ENCODE peak calls at places on chromosomes 6 and 20, in four cellular contexts. One of them, this sample, is unnamed.

GRCh38 chr6:11525468-11526155 is 11.9 kb upstream of the TMEM170B start:
- DNase-seq in astrocyte of the spinal cord: no peak
- DNase-seq in suprapubic skin: no peak
- DNase-seq in cardiac fibroblast: peak; percentile 77
- DNase-seq in this sample: peak; percentile 88

GRCh38 chr6:145898376-145898775 is 65.8 kb downstream of the SHPRH start:
- DNase-seq in cardiac fibroblast: no peak
- DNase-seq in suprapubic skin: no peak
- DNase-seq in astrocyte of the spinal cord: no peak
- DNase-seq in this sample: no peak

GRCh38 chr6:44629636-44630035 is 242.1 kb downstream of the CDC5L start:
- DNase-seq in astrocyte of the spinal cord: no peak
- DNase-seq in suprapubic skin: no peak
- DNase-seq in cardiac fibroblast: no peak
- DNase-seq in this sample: no peak

GRCh38 chr6:62150048-62150663 is 135.9 kb downstream of the KHDRBS2 start:
- DNase-seq in suprapubic skin: no peak
- DNase-seq in astrocyte of the spinal cord: peak; percentile 2
- DNase-seq in cardiac fibroblast: peak; percentile 46
- DNase-seq in this sample: peak; percentile 1

GRCh38 chr6:67541591-67541990 is 1093.5 kb upstream of the ADGRB3 start:
- DNase-seq in astrocyte of the spinal cord: peak; percentile 59
- DNase-seq in suprapubic skin: no peak
- DNase-seq in cardiac fibroblast: no peak
- DNase-seq in this sample: peak; percentile 30

GRCh38 chr20:35049776-35050352 is 42.7 kb downstream of the TRPC4AP start:
- DNase-seq in cardiac fibroblast: no peak
- DNase-seq in suprapubic skin: no peak
- DNase-seq in astrocyte of the spinal cord: peak; percentile 27
- DNase-seq in this sample: no peak

GRCh38 chr6:93790976-93791375 is 371.6 kb upstream of the EPHA7 start:
- DNase-seq in cardiac fibroblast: no peak
- DNase-seq in astrocyte of the spinal cord: no peak
- DNase-seq in suprapubic skin: no peak
- DNase-seq in this sample: no peak

GRCh38 chr6:41779336-41779735 is 364 bp downstream of the FRS3 start:
- DNase-seq in astrocyte of the spinal cord: no peak
- DNase-seq in cardiac fibroblast: no peak
- DNase-seq in suprapubic skin: no peak
- DNase-seq in this sample: no peak

GRCh38 chr20:4406627-4407026 is 315.1 kb upstream of the PRND start:
- DNase-seq in cardiac fibroblast: peak; percentile 34
- DNase-seq in suprapubic skin: no peak
- DNase-seq in astrocyte of the spinal cord: peak; percentile 50
- DNase-seq in this sample: peak; percentile 84

GRCh38 chr20:57587989-57588377 is 27.1 kb downstream of the PCK1 start:
- DNase-seq in astrocyte of the spinal cord: no peak
- DNase-seq in cardiac fibroblast: no peak
- DNase-seq in suprapubic skin: no peak
- DNase-seq in this sample: no peak

GRCh38 chr6:107550241-107550840 is 60.4 kb downstream of the SOBP start:
- DNase-seq in cardiac fibroblast: no peak
- DNase-seq in suprapubic skin: no peak
- DNase-seq in astrocyte of the spinal cord: no peak
- DNase-seq in this sample: no peak

GRCh38 chr6:11098009-11098408 is 4.4 kb downstream of the SMIM13 start:
- DNase-seq in suprapubic skin: no peak
- DNase-seq in astrocyte of the spinal cord: no peak
- DNase-seq in cardiac fibroblast: no peak
- DNase-seq in this sample: no peak

GRCh38 chr6:151067684-151068596 is 171.8 kb upstream of the AKAP12 start:
- DNase-seq in astrocyte of the spinal cord: peak; percentile 98
- DNase-seq in suprapubic skin: no peak
- DNase-seq in cardiac fibroblast: peak; percentile 94
- DNase-seq in this sample: peak; percentile 99

GRCh38 chr6:160069050-160069454 is 52.6 kb upstream of the SLC22A1 start:
- DNase-seq in astrocyte of the spinal cord: no peak
- DNase-seq in cardiac fibroblast: no peak
- DNase-seq in suprapubic skin: no peak
- DNase-seq in this sample: no peak

GRCh38 chr6:41092421-41093140 is 19.8 kb downstream of the NFYA start:
- DNase-seq in astrocyte of the spinal cord: peak; percentile 20
- DNase-seq in cardiac fibroblast: peak; percentile 56
- DNase-seq in suprapubic skin: no peak
- DNase-seq in this sample: peak; percentile 16

GRCh38 chr20:51365670-51366069 is 176.8 kb downstream of the NFATC2 start:
- DNase-seq in astrocyte of the spinal cord: peak; percentile 94
- DNase-seq in cardiac fibroblast: peak; percentile 78
- DNase-seq in suprapubic skin: no peak
- DNase-seq in this sample: peak; percentile 86

GRCh38 chr6:43733471-43734293 is 36.3 kb upstream of the VEGFA start:
- DNase-seq in astrocyte of the spinal cord: no peak
- DNase-seq in cardiac fibroblast: no peak
- DNase-seq in suprapubic skin: peak; percentile 68
- DNase-seq in this sample: no peak

GRCh38 chr6:154154389-154154967 is 115.4 kb downstream of the OPRM1 start:
- DNase-seq in cardiac fibroblast: peak; percentile 85
- DNase-seq in suprapubic skin: no peak
- DNase-seq in astrocyte of the spinal cord: peak; percentile 81
- DNase-seq in this sample: peak; percentile 59

GRCh38 chr20:37669062-37669772 is 24.6 kb upstream of the CTNNBL1 start:
- DNase-seq in suprapubic skin: no peak
- DNase-seq in cardiac fibroblast: no peak
- DNase-seq in astrocyte of the spinal cord: no peak
- DNase-seq in this sample: no peak

GRCh38 chr6:19320066-19320465 is 517.1 kb upstream of the ID4 start:
- DNase-seq in cardiac fibroblast: no peak
- DNase-seq in suprapubic skin: no peak
- DNase-seq in astrocyte of the spinal cord: no peak
- DNase-seq in this sample: no peak

GRCh38 chr6:108452725-108453195 is 108.0 kb upstream of the FOXO3 start:
- DNase-seq in suprapubic skin: no peak
- DNase-seq in cardiac fibroblast: peak; percentile 70
- DNase-seq in astrocyte of the spinal cord: peak; percentile 95
- DNase-seq in this sample: peak; percentile 82

GRCh38 chr6:34584694-34585093 is 28.6 kb upstream of the SPDEF start:
- DNase-seq in cardiac fibroblast: no peak
- DNase-seq in astrocyte of the spinal cord: no peak
- DNase-seq in suprapubic skin: no peak
- DNase-seq in this sample: no peak

GRCh38 chr6:35228483-35228882 is 14.7 kb downstream of the SCUBE3 start:
- DNase-seq in cardiac fibroblast: no peak
- DNase-seq in suprapubic skin: no peak
- DNase-seq in astrocyte of the spinal cord: no peak
- DNase-seq in this sample: no peak

GRCh38 chr20:61026173-61026572 is 225.9 kb upstream of the CDH4 start:
- DNase-seq in suprapubic skin: no peak
- DNase-seq in cardiac fibroblast: no peak
- DNase-seq in astrocyte of the spinal cord: no peak
- DNase-seq in this sample: no peak

GRCh38 chr6:7505196-7505699 is 36.2 kb upstream of the DSP start:
- DNase-seq in cardiac fibroblast: peak; percentile 53
- DNase-seq in suprapubic skin: no peak
- DNase-seq in astrocyte of the spinal cord: peak; percentile 68
- DNase-seq in this sample: peak; percentile 92

GRCh38 chr6:38512211-38512610 is 127.5 kb downstream of the BTBD9 start:
- DNase-seq in astrocyte of the spinal cord: no peak
- DNase-seq in cardiac fibroblast: no peak
- DNase-seq in suprapubic skin: no peak
- DNase-seq in this sample: peak; percentile 12

GRCh38 chr6:13998356-13998755 is 73.6 kb downstream of the RNF182 start:
- DNase-seq in cardiac fibroblast: no peak
- DNase-seq in astrocyte of the spinal cord: no peak
- DNase-seq in suprapubic skin: no peak
- DNase-seq in this sample: no peak

GRCh38 chr6:63140682-63141318 is 70.5 kb upstream of the FKBP1C start:
- DNase-seq in suprapubic skin: no peak
- DNase-seq in cardiac fibroblast: no peak
- DNase-seq in astrocyte of the spinal cord: no peak
- DNase-seq in this sample: no peak

GRCh38 chr6:113433506-113433991 is 423.6 kb upstream of the MARCKS start:
- DNase-seq in cardiac fibroblast: peak; percentile 91
- DNase-seq in suprapubic skin: peak; percentile 85
- DNase-seq in astrocyte of the spinal cord: no peak
- DNase-seq in this sample: peak; percentile 92

GRCh38 chr6:33621396-33622388 is 570 bp downstream of the ITPR3 start:
- DNase-seq in suprapubic skin: no peak
- DNase-seq in cardiac fibroblast: peak; percentile 57
- DNase-seq in astrocyte of the spinal cord: no peak
- DNase-seq in this sample: no peak

GRCh38 chr6:17904491-17905120 is 82.8 kb downstream of the KIF13A start:
- DNase-seq in cardiac fibroblast: no peak
- DNase-seq in astrocyte of the spinal cord: no peak
- DNase-seq in suprapubic skin: no peak
- DNase-seq in this sample: peak; percentile 81

GRCh38 chr6:142648526-142648925 is 296.4 kb downstream of the HIVEP2 start:
- DNase-seq in suprapubic skin: no peak
- DNase-seq in astrocyte of the spinal cord: no peak
- DNase-seq in cardiac fibroblast: no peak
- DNase-seq in this sample: no peak

GRCh38 chr6:142659661-142660060 is 285.3 kb downstream of the HIVEP2 start:
- DNase-seq in cardiac fibroblast: no peak
- DNase-seq in suprapubic skin: no peak
- DNase-seq in astrocyte of the spinal cord: no peak
- DNase-seq in this sample: no peak

DNA sequence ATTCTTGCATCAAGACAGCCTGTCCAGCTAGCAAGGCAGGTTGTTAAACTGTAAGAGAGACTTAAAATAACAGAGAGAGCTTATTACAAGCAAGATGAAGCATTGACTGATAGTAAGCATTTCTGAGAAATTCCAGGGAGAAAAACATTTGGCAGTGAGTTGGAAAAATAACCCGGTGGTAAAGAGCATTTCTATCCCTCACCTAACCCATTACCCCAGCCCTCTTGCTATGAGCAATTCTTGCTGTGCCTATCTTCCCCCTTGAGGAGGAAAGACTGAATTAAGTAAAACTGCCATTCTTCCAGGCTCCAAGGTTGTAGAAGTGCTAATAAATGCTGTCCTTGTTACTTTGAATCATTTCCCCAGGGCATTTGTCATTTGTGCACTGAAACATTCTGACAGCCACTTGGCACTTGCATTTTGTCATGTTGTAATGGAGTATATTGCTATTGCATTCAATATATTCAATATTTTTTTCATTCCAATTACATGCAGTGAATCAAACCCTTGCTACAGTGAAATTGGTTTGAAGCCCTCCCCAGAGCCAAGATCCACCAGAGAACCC is 291.2 kb downstream of the HIVEP2 start:
- DNase-seq in astrocyte of the spinal cord: no peak
- DNase-seq in cardiac fibroblast: no peak
- DNase-seq in suprapubic skin: no peak
- DNase-seq in this sample: no peak
- TF ChIP-seq CTCF in astrocyte of the spinal cord: no peak
- TF ChIP-seq CTCF in cardiac fibroblast: no peak
- TF ChIP-seq CTCF in suprapubic skin: no peak
- TF ChIP-seq CTCF in this sample: no peak

GRCh38 chr20:48789781-48790544 is 37.8 kb downstream of the PREX1 start:
- DNase-seq in astrocyte of the spinal cord: no peak
- DNase-seq in suprapubic skin: no peak
- DNase-seq in cardiac fibroblast: no peak
- DNase-seq in this sample: no peak

GRCh38 chr20:48791666-48792071 is 36.1 kb downstream of the PREX1 start:
- DNase-seq in suprapubic skin: no peak
- DNase-seq in cardiac fibroblast: peak; percentile 88
- DNase-seq in astrocyte of the spinal cord: peak; percentile 81
- DNase-seq in this sample: peak; percentile 79

GRCh38 chr20:48788486-48789072 is 39.2 kb downstream of the PREX1 start:
- DNase-seq in cardiac fibroblast: no peak
- DNase-seq in suprapubic skin: no peak
- DNase-seq in astrocyte of the spinal cord: no peak
- DNase-seq in this sample: no peak

GRCh38 chr20:48789185-48789668 is 38.6 kb downstream of the PREX1 start:
- DNase-seq in astrocyte of the spinal cord: no peak
- DNase-seq in suprapubic skin: no peak
- DNase-seq in cardiac fibroblast: no peak
- DNase-seq in this sample: no peak

DNA sequence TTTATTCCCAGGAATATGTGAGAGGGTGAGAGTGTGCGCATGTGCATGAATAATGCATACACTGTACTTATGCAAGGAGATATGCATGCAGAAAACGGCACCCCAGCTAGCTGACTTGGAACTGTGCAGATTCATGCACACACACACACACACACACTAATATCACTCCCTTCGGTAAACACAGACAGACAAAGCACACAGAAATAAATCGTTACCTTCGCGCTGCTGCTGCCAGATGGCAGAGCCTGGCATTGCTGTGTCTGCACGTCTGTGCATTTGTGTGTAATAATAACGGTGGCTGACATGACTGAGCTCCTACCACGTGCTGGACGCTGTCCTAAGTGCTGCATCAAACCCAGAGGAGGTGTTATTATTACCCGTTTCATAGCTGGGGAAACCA is 36.8 kb downstream of the PREX1 start:
- DNase-seq in cardiac fibroblast: peak; percentile 39
- DNase-seq in astrocyte of the spinal cord: peak; percentile 36
- DNase-seq in suprapubic skin: no peak
- DNase-seq in this sample: peak; percentile 38
- TF ChIP-seq CTCF in cardiac fibroblast: no peak
- TF ChIP-seq CTCF in astrocyte of the spinal cord: no peak
- TF ChIP-seq CTCF in suprapubic skin: no peak
- TF ChIP-seq CTCF in this sample: no peak

GRCh38 chr20:24867556-24867955 is 81.5 kb upstream of the CST7 start:
- DNase-seq in astrocyte of the spinal cord: no peak
- DNase-seq in cardiac fibroblast: no peak
- DNase-seq in suprapubic skin: no peak
- DNase-seq in this sample: no peak

GRCh38 chr20:24868396-24868927 is 80.6 kb upstream of the CST7 start:
- DNase-seq in cardiac fibroblast: no peak
- DNase-seq in astrocyte of the spinal cord: no peak
- DNase-seq in suprapubic skin: no peak
- DNase-seq in this sample: no peak

GRCh38 chr20:24866742-24867141 is 82.3 kb upstream of the CST7 start:
- DNase-seq in cardiac fibroblast: no peak
- DNase-seq in suprapubic skin: no peak
- DNase-seq in astrocyte of the spinal cord: no peak
- DNase-seq in this sample: no peak

GRCh38 chr20:24870876-24871275 is 78.2 kb upstream of the CST7 start:
- DNase-seq in astrocyte of the spinal cord: peak; percentile 5
- DNase-seq in cardiac fibroblast: no peak
- DNase-seq in suprapubic skin: no peak
- DNase-seq in this sample: no peak

DNA sequence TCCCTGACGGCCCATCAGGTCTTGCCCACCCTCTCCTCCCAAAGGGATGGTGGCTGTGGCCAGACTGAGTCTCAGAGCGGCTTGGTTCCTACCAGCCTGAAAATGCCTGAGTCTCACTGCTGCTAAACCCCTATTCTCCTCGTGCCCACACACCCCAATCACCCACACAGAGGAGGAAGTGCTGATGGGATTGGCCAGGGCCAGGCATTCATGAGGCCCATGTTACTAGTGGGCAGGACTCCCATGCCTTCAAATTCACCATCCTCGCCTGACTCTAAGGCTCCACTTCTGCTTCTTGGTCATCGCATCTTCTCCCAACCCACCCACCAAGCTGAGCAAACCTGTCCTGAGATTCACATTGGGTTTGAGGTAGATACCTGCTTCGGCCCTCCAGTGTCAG is 80.1 kb upstream of the CST7 start:
- DNase-seq in cardiac fibroblast: no peak
- DNase-seq in suprapubic skin: no peak
- DNase-seq in astrocyte of the spinal cord: no peak
- DNase-seq in this sample: no peak
- TF ChIP-seq CTCF in cardiac fibroblast: no peak
- TF ChIP-seq CTCF in suprapubic skin: no peak
- TF ChIP-seq CTCF in astrocyte of the spinal cord: no peak
- TF ChIP-seq CTCF in this sample: no peak

GRCh38 chr6:143136647-143137046 is 76.0 kb downstream of the AIG1 start:
- DNase-seq in suprapubic skin: no peak
- DNase-seq in cardiac fibroblast: no peak
- DNase-seq in astrocyte of the spinal cord: no peak
- DNase-seq in this sample: no peak
- TF ChIP-seq CTCF in suprapubic skin: no peak
- TF ChIP-seq CTCF in cardiac fibroblast: no peak
- TF ChIP-seq CTCF in astrocyte of the spinal cord: no peak
- TF ChIP-seq CTCF in this sample: no peak